ENCODE peak calls at places on chromosome 3, in six cellular contexts. V is Peyer's patch; S is cardiac fibroblast; Q is NCI-H1105; H is globus pallidus; M is activated CD8-positive, alpha-beta memory T cell treated with anti-CD3 and anti-CD28 coated beads, Interleukin-2, amount 50 U/mL, for 4 hours. C is an unnamed sample.

GRCh38 chr3:127525373-127525772 is 65.2 kb downstream of the TPRA1 start:
- DNase-seq in Q (no peak), M (no peak), H (no peak), V (no peak), S (peak; percentile 78), C (no peak)

GRCh38 chr3:55571913-55572312 is 84.8 kb upstream of the WNT5A start:
- DNase-seq in V (no peak), Q (no peak), M (no peak), H (peak; percentile 43), S (peak; percentile 18), C (no peak)

GRCh38 chr3:50230106-50230832 is 5.7 kb upstream of the GNAI2 start:
- DNase-seq in Q (no peak), S (no peak), H (peak; percentile 42), M (no peak), V (no peak), C (no peak)

GRCh38 chr3:71651625-71652024 is 68.1 kb upstream of the FOXP1 start:
- DNase-seq in V (no peak), S (no peak), Q (no peak), M (no peak), H (no peak), C (no peak)

GRCh38 chr3:107911337-107912000 is 179.4 kb downstream of the CD47 start:
- DNase-seq in H (no peak), S (no peak), V (no peak), Q (no peak), M (no peak), C (no peak)

GRCh38 chr3:17841190-17841828 is 98.9 kb upstream of the TBC1D5 start:
- DNase-seq in Q (peak; percentile 1), M (peak; percentile 77), V (peak; percentile 86), H (peak; percentile 65), S (peak; percentile 71), C (no peak)

GRCh38 chr3:5226783-5227182 is 39.3 kb downstream of the EDEM1 start:
- DNase-seq in V (no peak), S (peak; percentile 46), H (peak; percentile 8), Q (no peak), M (no peak), C (no peak)

GRCh38 chr3:171328419-171329082 is 131.7 kb downstream of the TNIK start:
- DNase-seq in Q (no peak), M (no peak), H (no peak), V (peak; percentile 72), S (peak; percentile 41), C (no peak)

GRCh38 chr3:38755130-38755529 is 60.9 kb downstream of the SCN10A start:
- DNase-seq in V (no peak), M (no peak), S (peak; percentile 10), H (no peak), Q (no peak), C (no peak)

GRCh38 chr3:187016639-187017345 is 86.5 kb downstream of the ST6GAL1 start:
- DNase-seq in S (peak; percentile 69), M (no peak), V (peak; percentile 65), Q (no peak), H (no peak), C (no peak)

GRCh38 chr3:147809206-147809605 is 400.0 kb downstream of the ZIC1 start:
- DNase-seq in H (no peak), M (no peak), S (no peak), V (no peak), Q (no peak), C (no peak)

GRCh38 chr3:194174407-194174806 is 38.5 kb downstream of the HES1 start:
- DNase-seq in Q (no peak), H (no peak), S (no peak), M (no peak), V (no peak), C (no peak)